ENCODE peak calls at places on chromosomes 13 and 19, in ten cellular contexts. K is epithelial cell of esophagus, X is colonic mucosa, I is mucosa of descending colon, R is lower leg skin, H is dorsolateral prefrontal cortex, B is fibroblast of villous mesenchyme, G is HCT116, V is AG04450, E is body of pancreas. U is an unnamed sample.

GRCh38 chr13:35881360-35881759 is 249.8 kb downstream of the DCLK1 start:
- DNase-seq in K (no peak), X (no peak), I (no peak), R (no peak), H (peak; percentile 87), B (no peak), G (no peak), V (no peak), E (no peak), U (no peak)

GRCh38 chr19:40768936-40769335 is 6.4 kb upstream of the MIA start:
- DNase-seq in K (no peak), X (no peak), I (no peak), R (no peak), H (no peak), B (no peak), G (no peak), V (no peak), E (no peak), U (no peak)

GRCh38 chr19:42028304-42029216 is 34.5 kb upstream of the ATP1A3 start:
- DNase-seq in K (no peak), X (peak; percentile 25), I (no peak), R (no peak), H (no peak), B (no peak), G (peak; percentile 63), V (no peak), E (no peak), U (peak; percentile 14)

GRCh38 chr19:35266904-35267817 is 1.6 kb upstream of the USF2 start:
- DNase-seq in K (peak; percentile 29), X (peak; percentile 49), I (peak; percentile 72), R (peak; percentile 57), H (no peak), B (peak; percentile 32), G (no peak), V (no peak), E (peak; percentile 59), U (no peak)

GRCh38 chr13:21557995-21558394 is 46.0 kb downstream of the MICU2 start:
- DNase-seq in K (peak; percentile 51), X (no peak), I (no peak), R (no peak), H (no peak), B (peak; percentile 37), G (peak; percentile 16), V (no peak), E (no peak), U (peak; percentile 22)

GRCh38 chr19:56671613-56671994 is at the start of gene ZNF835:
- DNase-seq in K (peak; percentile 38), X (peak; percentile 89), I (peak; percentile 84), R (peak; percentile 73), H (peak; percentile 97), B (peak; percentile 17), G (no peak), V (no peak), E (peak; percentile 94), U (no peak)

GRCh38 chr13:110290811-110291210 is 16.1 kb downstream of the COL4A1 start:
- DNase-seq in K (no peak), X (no peak), I (no peak), R (no peak), H (no peak), B (no peak), G (no peak), V (no peak), E (no peak), U (no peak)

GRCh38 chr19:6260912-6261636 is 18.7 kb downstream of the MLLT1 start:
- DNase-seq in K (peak; percentile 35), X (no peak), I (peak; percentile 49), R (no peak), H (no peak), B (no peak), G (no peak), V (no peak), E (peak; percentile 52), U (no peak)

GRCh38 chr13:64688893-64689677 is 2541.1 kb downstream of the PCDH9 start:
- DNase-seq in K (peak; percentile 65), X (no peak), I (no peak), R (no peak), H (no peak), B (no peak), G (no peak), V (peak; percentile 36), E (no peak), U (no peak)

GRCh38 chr13:105737688-105738087 is 797.8 kb downstream of the EFNB2 start:
- DNase-seq in K (no peak), X (no peak), I (no peak), R (no peak), H (no peak), B (no peak), G (no peak), V (no peak), E (no peak), U (no peak)

GRCh38 chr13:44249439-44249838 is 124.2 kb upstream of the SERP2 start:
- DNase-seq in K (peak; percentile 34), X (peak; percentile 36), I (peak; percentile 41), R (peak; percentile 46), H (no peak), B (peak; percentile 84), G (no peak), V (peak; percentile 47), E (peak; percentile 56), U (no peak)

GRCh38 chr19:30344446-30345425 is 27.4 kb upstream of the ZNF536 start:
- DNase-seq in K (no peak), X (no peak), I (no peak), R (no peak), H (peak; percentile 35), B (no peak), G (peak; percentile 12), V (no peak), E (no peak), U (peak; percentile 9)

GRCh38 chr19:40464059-40465024 is 1.2 kb downstream of the BLVRB start:
- DNase-seq in K (peak; percentile 94), X (peak; percentile 95), I (peak; percentile 91), R (peak; percentile 86), H (peak; percentile 88), B (peak; percentile 89), G (peak; percentile 85), V (peak; percentile 77), E (peak; percentile 93), U (peak; percentile 61)

GRCh38 chr13:100130092-100130491 is 41.2 kb downstream of the PCCA start:
- DNase-seq in K (no peak), X (no peak), I (no peak), R (peak; percentile 29), H (no peak), B (no peak), G (no peak), V (no peak), E (no peak), U (no peak)

GRCh38 chr13:35014606-35015005 is 72.5 kb downstream of the NBEA start:
- DNase-seq in K (no peak), X (no peak), I (no peak), R (no peak), H (no peak), B (no peak), G (no peak), V (no peak), E (no peak), U (no peak)

DNA sequence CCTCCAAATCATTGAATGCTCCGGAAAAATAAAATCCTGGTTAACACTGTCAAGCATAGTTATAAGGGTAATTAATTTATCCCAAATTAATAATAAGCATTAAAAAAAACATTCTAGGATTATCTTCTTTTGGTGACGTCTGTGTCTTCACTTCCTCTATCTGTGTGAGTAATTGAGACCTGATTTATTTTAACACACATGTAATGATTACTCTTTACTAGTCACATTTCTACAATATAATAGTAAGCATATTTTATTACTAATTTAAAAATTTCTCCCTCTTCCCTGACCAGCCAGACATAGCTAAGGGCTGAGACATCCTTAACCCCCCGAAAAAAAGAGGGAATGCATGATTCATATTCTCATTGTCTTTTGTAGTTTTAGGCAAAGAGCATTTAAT is 2.3 kb downstream of the FNDC3A start:
- DNase-seq in K (peak; percentile 16), X (no peak), I (no peak), R (no peak), H (no peak), B (no peak), G (no peak), V (no peak), E (no peak), U (no peak)
- H3K4me3 ChIP-seq in K (no peak overlapping the region), X (peak overlapping the region; percentile 65), I (no peak overlapping the region), R (no peak overlapping the region), H (peak overlapping the region; percentile 95), B (peak overlapping the region; percentile 88), G (no peak overlapping the region), V (peak overlapping the region; percentile 85), E (no peak overlapping the region), U (no peak overlapping the region)

GRCh38 chr19:49362048-49362925 is at the start of gene TEAD2:
- DNase-seq in K (peak; percentile 54), X (peak; percentile 86), I (peak; percentile 79), R (no peak), H (no peak), B (peak; percentile 66), G (no peak), V (no peak), E (peak; percentile 78), U (no peak)
- H3K4me3 ChIP-seq in K (peak within 1 kb of the TSS; percentile 75), X (peak within 1 kb of the TSS; percentile 62), I (peak within 1 kb of the TSS; percentile 24), R (peak within 1 kb of the TSS; percentile 40), H (peak within 1 kb of the TSS; percentile 59), B (peak within 1 kb of the TSS; percentile 96), G (peak within 1 kb of the TSS; percentile 93), V (peak within 1 kb of the TSS; percentile 92), E (peak within 1 kb of the TSS; percentile 20), U (no peak within 1 kb of the TSS)

GRCh38 chr19:45645068-45645630 is 6.0 kb upstream of the EML2 start:
- DNase-seq in K (no peak), X (no peak), I (no peak), R (no peak), H (no peak), B (no peak), G (no peak), V (no peak), E (no peak), U (no peak)

GRCh38 chr19:45641274-45642105 is 2.3 kb upstream of the EML2 start:
- DNase-seq in K (peak; percentile 97), X (peak; percentile 97), I (peak; percentile 88), R (peak; percentile 91), H (peak; percentile 28), B (peak; percentile 63), G (peak; percentile 97), V (no peak), E (peak; percentile 98), U (peak; percentile 59)

GRCh38 chr19:45643927-45644771 is 5.0 kb upstream of the EML2 start:
- DNase-seq in K (no peak), X (no peak), I (no peak), R (no peak), H (peak; percentile 37), B (no peak), G (no peak), V (no peak), E (no peak), U (no peak)

GRCh38 chr19:45640849-45641273 is 1.7 kb upstream of the EML2 start:
- DNase-seq in K (peak; percentile 84), X (peak; percentile 68), I (peak; percentile 73), R (peak; percentile 32), H (no peak), B (no peak), G (peak; percentile 77), V (no peak), E (peak; percentile 58), U (peak; percentile 16)

GRCh38 chr19:45643024-45643926 is 4.1 kb upstream of the EML2 start:
- DNase-seq in K (peak; percentile 81), X (peak; percentile 94), I (peak; percentile 94), R (peak; percentile 73), H (peak; percentile 93), B (peak; percentile 83), G (peak; percentile 71), V (peak; percentile 49), E (peak; percentile 91), U (peak; percentile 75)
- H3K4me3 ChIP-seq in K (no peak overlapping the region), X (no peak overlapping the region), I (no peak overlapping the region), R (no peak overlapping the region), H (peak overlapping the region; percentile 80), B (peak overlapping the region; percentile 46), G (peak overlapping the region; percentile 53), V (peak overlapping the region; percentile 37), E (no peak overlapping the region), U (peak overlapping the region; percentile 1)

GRCh38 chr19:45790942-45791341 is 1.7 kb downstream of the DMWD start:
- DNase-seq in K (no peak), X (no peak), I (no peak), R (no peak), H (no peak), B (no peak), G (no peak), V (no peak), E (no peak), U (peak; percentile 82)
- H3K4me3 ChIP-seq in K (no peak overlapping the region), X (no peak overlapping the region), I (no peak overlapping the region), R (no peak overlapping the region), H (peak overlapping the region; percentile 75), B (peak overlapping the region; percentile 92), G (peak overlapping the region; percentile 99), V (peak overlapping the region; percentile 90), E (no peak overlapping the region), U (no peak overlapping the region)

U was measured in Jurkat, Clone E6-1.